ENCODE peak calls at places on chromosome 10, in five cellular contexts. R is A549, Y is lower leg skin, W is IMR-90, G is transverse colon. S is an unnamed sample.

GRCh38 chr10:124364674-124365073 is 54.0 kb downstream of the OAT start:
- DNase-seq in R (no peak), Y (no peak), W (no peak), G (no peak), S (no peak)

GRCh38 chr10:123470570-123470969 is 195.6 kb upstream of the GPR26 start:
- DNase-seq in R (no peak), Y (no peak), W (no peak), G (no peak), S (no peak)

GRCh38 chr10:90417056-90417455 is 440.8 kb downstream of the HTR7 start:
- DNase-seq in R (no peak), Y (no peak), W (peak; percentile 90), G (no peak), S (no peak)

GRCh38 chr10:89805599-89806013 is 104.2 kb downstream of the KIF20B start:
- DNase-seq in R (no peak), Y (no peak), W (no peak), G (no peak), S (no peak)

GRCh38 chr10:120966657-120967045 is 115.5 kb downstream of the WDR11 start:
- DNase-seq in R (no peak), Y (no peak), W (no peak), G (no peak), S (no peak)

GRCh38 chr10:96765406-96766240 is 45.3 kb upstream of the PIK3AP1 start:
- DNase-seq in R (peak; percentile 56), Y (peak; percentile 89), W (peak; percentile 44), G (peak; percentile 86), S (peak; percentile 77)

GRCh38 chr10:110862961-110863360 is 8.8 kb upstream of the PDCD4 start:
- DNase-seq in R (no peak), Y (no peak), W (no peak), G (no peak), S (no peak)

GRCh38 chr10:46239999-46240683 is 46.7 kb upstream of the ANTXRL start:
- DNase-seq in R (no peak), Y (peak; percentile 68), W (no peak), G (no peak), S (peak; percentile 5)

GRCh38 chr10:51892965-51893658 is 193.7 kb upstream of the CSTF2T start:
- DNase-seq in R (peak; percentile 17), Y (no peak), W (peak; percentile 6), G (peak; percentile 14), S (no peak)

GRCh38 chr10:60967260-60967659 is 23.3 kb upstream of the RHOBTB1 start:
- DNase-seq in R (no peak), Y (no peak), W (no peak), G (no peak), S (no peak)

GRCh38 chr10:89352039-89352597 is 24.3 kb downstream of the IFIT3 start:
- DNase-seq in R (peak; percentile 80), Y (no peak), W (peak; percentile 98), G (peak; percentile 40), S (peak; percentile 63)

GRCh38 chr10:15813415-15813814 is 46.9 kb downstream of the MINDY3 start:
- DNase-seq in R (no peak), Y (no peak), W (peak; percentile 41), G (no peak), S (no peak)

GRCh38 chr10:102066421-102067068 is 1.4 kb downstream of the HPS6 start:
- DNase-seq in R (no peak), Y (no peak), W (no peak), G (peak; percentile 18), S (peak; percentile 28)

GRCh38 chr10:1938317-1938716 is 201.0 kb upstream of the ADARB2 start:
- DNase-seq in R (no peak), Y (no peak), W (no peak), G (no peak), S (no peak)

GRCh38 chr10:30503700-30504462 is 69.9 kb downstream of the MAP3K8 start:
- DNase-seq in R (no peak), Y (no peak), W (no peak), G (no peak), S (no peak)

GRCh38 chr10:30396708-30397107 is 37.3 kb upstream of the MAP3K8 start:
- DNase-seq in R (no peak), Y (no peak), W (no peak), G (no peak), S (no peak)

GRCh38 chr10:679556-679955 is 9.9 kb downstream of the DIP2C start:
- DNase-seq in R (no peak), Y (peak; percentile 40), W (no peak), G (no peak), S (no peak)

GRCh38 chr10:130790339-130790738 is 521.2 kb downstream of the TCERG1L start:
- DNase-seq in R (no peak), Y (no peak), W (no peak), G (no peak), S (no peak)

GRCh38 chr10:133334495-133335237 is 2.0 kb downstream of the CALY start:
- DNase-seq in R (peak; percentile 61), Y (no peak), W (no peak), G (no peak), S (no peak)

GRCh38 chr10:30505543-30506298 is 71.7 kb downstream of the MAP3K8 start:
- DNase-seq in R (no peak), Y (no peak), W (no peak), G (no peak), S (no peak)

GRCh38 chr10:77245953-77246352 is 391.7 kb downstream of the KCNMA1 start:
- DNase-seq in R (no peak), Y (no peak), W (peak; percentile 51), G (no peak), S (no peak)

GRCh38 chr10:71134732-71135211 is 77.6 kb upstream of the UNC5B start:
- DNase-seq in R (no peak), Y (peak; percentile 76), W (no peak), G (no peak), S (no peak)

GRCh38 chr10:18793951-18794350 is 134.7 kb downstream of the ARL5B start:
- DNase-seq in R (peak; percentile 45), Y (no peak), W (peak; percentile 55), G (no peak), S (no peak)

GRCh38 chr10:31030216-31030615 is 1.4 kb downstream of the ZNF438 start:
- DNase-seq in R (no peak), Y (no peak), W (peak; percentile 16), G (no peak), S (no peak)

GRCh38 chr10:3886191-3886590 is 101.2 kb upstream of the KLF6 start:
- DNase-seq in R (peak; percentile 79), Y (no peak), W (peak; percentile 61), G (no peak), S (no peak)

GRCh38 chr10:95295031-95295755 is 4.4 kb upstream of the PDLIM1 start:
- DNase-seq in R (no peak), Y (peak; percentile 92), W (peak; percentile 60), G (peak; percentile 79), S (peak; percentile 69)

GRCh38 chr10:21495686-21496284 is 29.7 kb downstream of the SKIDA1 start:
- DNase-seq in R (peak; percentile 94), Y (peak; percentile 95), W (peak; percentile 77), G (peak; percentile 84), S (peak; percentile 87)
- TF ChIP-seq POLR2A in R (peak; percentile 53), Y (no peak), W (no peak), G (no peak), S (no peak)

DNA sequence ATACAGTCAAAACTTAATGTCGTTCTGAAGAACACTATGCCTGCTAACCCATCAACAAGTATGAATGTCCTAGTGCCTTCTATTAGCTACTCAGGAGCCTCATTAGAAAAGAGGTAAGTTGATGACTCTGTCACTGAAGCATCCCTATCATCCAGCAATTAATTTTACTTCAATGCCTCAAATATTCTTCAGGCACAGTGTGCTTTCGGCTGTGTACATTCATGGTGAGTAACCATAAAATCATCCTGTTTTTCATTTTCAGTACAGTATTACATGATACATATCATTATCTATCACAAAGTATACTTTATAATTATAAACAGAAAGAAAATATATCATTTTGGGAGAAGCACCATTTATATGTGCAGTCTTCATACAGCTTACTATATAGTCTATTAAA is 495.5 kb upstream of the ZWINT start:
- DNase-seq in R (no peak), Y (no peak), W (no peak), G (no peak), S (no peak)
- TF ChIP-seq CTCF in R (no peak), Y (no peak), W (no peak), G (no peak), S (no peak)

GRCh38 chr10:27504007-27504890 is at the start of gene RAB18:
- DNase-seq in R (peak; percentile 97), Y (peak; percentile 99), W (peak; percentile 99), G (peak; percentile 98), S (peak; percentile 98)

GRCh38 chr10:27504897-27505457 is 873 bp downstream of the RAB18 start:
- DNase-seq in R (no peak), Y (no peak), W (peak; percentile 59), G (no peak), S (no peak)

GRCh38 chr10:27500886-27501285 is 3.2 kb upstream of the RAB18 start:
- DNase-seq in R (no peak), Y (no peak), W (no peak), G (no peak), S (no peak)

GRCh38 chr10:27506280-27506679 is 2.2 kb downstream of the RAB18 start:
- DNase-seq in R (no peak), Y (no peak), W (peak; percentile 58), G (no peak), S (no peak)

GRCh38 chr10:27503498-27504006 is 552 bp upstream of the RAB18 start:
- DNase-seq in R (peak; percentile 5), Y (no peak), W (no peak), G (no peak), S (no peak)
- H3K4me3 ChIP-seq in R (peak overlapping the region; percentile 73), Y (no peak overlapping the region), W (peak overlapping the region; percentile 81), G (no peak overlapping the region), S (peak overlapping the region; percentile 84)

GRCh38 chr10:80488539-80489066 is 34.5 kb downstream of the TSPAN14 start:
- DNase-seq in R (no peak), Y (peak; percentile 68), W (no peak), G (no peak), S (peak; percentile 17)

GRCh38 chr10:80493482-80494021 is 39.4 kb downstream of the TSPAN14 start:
- DNase-seq in R (peak; percentile 51), Y (peak; percentile 73), W (no peak), G (no peak), S (peak; percentile 20)

GRCh38 chr10:80492875-80493413 is 38.8 kb downstream of the TSPAN14 start:
- DNase-seq in R (no peak), Y (no peak), W (peak; percentile 37), G (no peak), S (no peak)

GRCh38 chr10:80489371-80490112 is 35.4 kb downstream of the TSPAN14 start:
- DNase-seq in R (no peak), Y (peak; percentile 74), W (no peak), G (no peak), S (no peak)

DNA sequence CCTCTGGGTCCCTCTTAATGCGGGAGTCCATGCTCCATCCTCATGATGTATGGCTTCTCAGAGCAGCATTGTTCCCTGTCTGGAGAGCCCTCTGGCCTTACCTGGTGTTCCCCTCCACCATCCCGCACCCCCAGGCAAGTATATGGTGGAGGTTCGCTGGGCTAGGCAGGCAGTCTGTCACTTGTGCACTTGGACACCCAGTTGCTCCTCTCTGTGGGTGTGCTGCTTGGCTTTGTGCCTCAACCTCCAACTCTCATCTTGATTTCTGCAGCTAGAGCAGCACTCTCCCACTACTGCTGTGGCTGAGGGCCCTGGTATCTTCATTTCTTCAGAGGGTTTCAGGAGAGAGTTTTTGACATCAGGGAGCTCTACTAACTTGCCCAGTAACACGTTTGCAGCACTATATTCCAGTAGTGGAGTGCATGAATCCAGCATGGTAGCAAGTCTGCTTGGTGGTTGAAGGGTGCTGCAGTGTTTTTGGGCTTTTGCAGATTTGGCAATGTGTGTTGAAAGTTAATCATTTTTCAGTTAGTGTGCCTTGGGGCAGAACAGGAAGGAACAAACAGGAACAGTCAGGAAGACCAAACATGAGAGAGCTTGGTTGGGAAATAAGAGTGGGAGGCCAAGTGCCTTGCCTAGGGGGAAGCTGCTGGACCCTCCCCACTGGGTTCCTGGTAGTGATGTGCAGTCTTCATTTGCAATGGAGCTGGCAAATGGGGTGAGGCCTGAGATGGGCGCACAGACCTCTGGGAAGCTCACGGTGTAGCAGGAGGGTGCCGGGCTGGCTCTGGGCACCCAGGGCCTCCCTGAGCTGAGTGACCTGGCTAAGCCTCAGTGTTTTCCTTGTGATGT is 37.4 kb downstream of the TSPAN14 start:
- DNase-seq in R (peak; percentile 74), Y (peak; percentile 87), W (no peak), G (no peak), S (peak; percentile 24)
- TF ChIP-seq POLR2A in R (no peak), Y (no peak), W (no peak), G (no peak), S (no peak)